ENCODE peak calls at places on chromosomes 2 and 18, in four cellular contexts. One of them, this sample, is unnamed.

GRCh38 chr18:41416044-41416443 is 539.0 kb upstream of the PIK3C3 start:
- DNase-seq in fibroblast of pulmonary artery: no peak
- DNase-seq in Peyer's patch: no peak
- DNase-seq in B cell: no peak
- DNase-seq in this sample: no peak

GRCh38 chr2:239348563-239349447 is 52.0 kb downstream of the HDAC4 start:
- DNase-seq in fibroblast of pulmonary artery: no peak
- DNase-seq in B cell: no peak
- DNase-seq in Peyer's patch: no peak
- DNase-seq in this sample: no peak

GRCh38 chr2:33110461-33110860 is 163.7 kb downstream of the LTBP1 start:
- DNase-seq in fibroblast of pulmonary artery: no peak
- DNase-seq in B cell: no peak
- DNase-seq in Peyer's patch: no peak
- DNase-seq in this sample: peak; percentile 45

GRCh38 chr2:121722479-121722878 is 14.2 kb downstream of the NIFK start:
- DNase-seq in Peyer's patch: no peak
- DNase-seq in fibroblast of pulmonary artery: peak; percentile 52
- DNase-seq in B cell: no peak
- DNase-seq in this sample: peak; percentile 72

GRCh38 chr2:216133392-216133791 is 24.2 kb downstream of the XRCC5 start:
- DNase-seq in fibroblast of pulmonary artery: peak; percentile 41
- DNase-seq in B cell: no peak
- DNase-seq in Peyer's patch: no peak
- DNase-seq in this sample: no peak

GRCh38 chr2:128310094-128310716 is 8.5 kb downstream of the HS6ST1 start:
- DNase-seq in Peyer's patch: no peak
- DNase-seq in fibroblast of pulmonary artery: no peak
- DNase-seq in B cell: no peak
- DNase-seq in this sample: no peak

GRCh38 chr2:66679422-66679821 is 244.5 kb downstream of the MEIS1 start:
- DNase-seq in B cell: no peak
- DNase-seq in fibroblast of pulmonary artery: no peak
- DNase-seq in Peyer's patch: no peak
- DNase-seq in this sample: no peak

GRCh38 chr18:77250501-77250925 is 865 bp downstream of the GALR1 start:
- DNase-seq in fibroblast of pulmonary artery: no peak
- DNase-seq in Peyer's patch: no peak
- DNase-seq in B cell: no peak
- DNase-seq in this sample: no peak

GRCh38 chr18:77068890-77069312 is 63.7 kb downstream of the MBP start:
- DNase-seq in fibroblast of pulmonary artery: no peak
- DNase-seq in B cell: no peak
- DNase-seq in Peyer's patch: no peak
- DNase-seq in this sample: no peak

GRCh38 chr2:108194409-108195132 is 45.2 kb upstream of the SULT1C3 start:
- DNase-seq in fibroblast of pulmonary artery: peak; percentile 18
- DNase-seq in Peyer's patch: no peak
- DNase-seq in B cell: no peak
- DNase-seq in this sample: no peak

GRCh38 chr2:26314243-26314642 is 31.7 kb upstream of the SELENOI start:
- DNase-seq in B cell: no peak
- DNase-seq in fibroblast of pulmonary artery: no peak
- DNase-seq in Peyer's patch: no peak
- DNase-seq in this sample: no peak

GRCh38 chr18:35871337-35871736 is 101.1 kb upstream of the RMP24 start:
- DNase-seq in B cell: no peak
- DNase-seq in Peyer's patch: no peak
- DNase-seq in fibroblast of pulmonary artery: no peak
- DNase-seq in this sample: no peak

GRCh38 chr2:182129188-182129707 is 143.6 kb downstream of the PPP1R1C start:
- DNase-seq in B cell: no peak
- DNase-seq in fibroblast of pulmonary artery: no peak
- DNase-seq in Peyer's patch: no peak
- DNase-seq in this sample: no peak

GRCh38 chr2:232541195-232541960 is 1.9 kb downstream of the CHRNG start:
- DNase-seq in fibroblast of pulmonary artery: no peak
- DNase-seq in B cell: no peak
- DNase-seq in Peyer's patch: no peak
- DNase-seq in this sample: no peak

GRCh38 chr18:79612291-79613108 is 67.1 kb upstream of the CTDP1 start:
- DNase-seq in fibroblast of pulmonary artery: no peak
- DNase-seq in Peyer's patch: no peak
- DNase-seq in B cell: no peak
- DNase-seq in this sample: no peak

GRCh38 chr2:152606965-152607364 is 110.3 kb downstream of the PRPF40A start:
- DNase-seq in B cell: no peak
- DNase-seq in Peyer's patch: no peak
- DNase-seq in fibroblast of pulmonary artery: no peak
- DNase-seq in this sample: no peak

GRCh38 chr18:28729321-28729720 is 552.4 kb upstream of the CDH2 start:
- DNase-seq in B cell: no peak
- DNase-seq in fibroblast of pulmonary artery: peak; percentile 30
- DNase-seq in Peyer's patch: no peak
- DNase-seq in this sample: no peak

GRCh38 chr18:36580266-36580665 is 248.5 kb downstream of the TPGS2 start:
- DNase-seq in B cell: no peak
- DNase-seq in Peyer's patch: no peak
- DNase-seq in fibroblast of pulmonary artery: peak; percentile 56
- DNase-seq in this sample: peak; percentile 16

GRCh38 chr2:120854766-120855530 is 119.3 kb downstream of the GLI2 start:
- DNase-seq in fibroblast of pulmonary artery: no peak
- DNase-seq in Peyer's patch: no peak
- DNase-seq in B cell: no peak
- DNase-seq in this sample: no peak

GRCh38 chr2:174012347-174013309 is 47.5 kb upstream of the SP3 start:
- DNase-seq in fibroblast of pulmonary artery: peak; percentile 71
- DNase-seq in Peyer's patch: peak; percentile 25
- DNase-seq in B cell: peak; percentile 64
- DNase-seq in this sample: no peak

GRCh38 chr2:233082222-233082933 is 22.2 kb downstream of the INPP5D start:
- DNase-seq in Peyer's patch: peak; percentile 35
- DNase-seq in fibroblast of pulmonary artery: no peak
- DNase-seq in B cell: peak; percentile 60
- DNase-seq in this sample: no peak

GRCh38 chr2:205657579-205657978 is 24.7 kb upstream of the NRP2 start:
- DNase-seq in fibroblast of pulmonary artery: peak; percentile 81
- DNase-seq in Peyer's patch: no peak
- DNase-seq in B cell: no peak
- DNase-seq in this sample: no peak

GRCh38 chr18:1013951-1014350 is 109.3 kb downstream of the ADCYAP1 start:
- DNase-seq in fibroblast of pulmonary artery: no peak
- DNase-seq in Peyer's patch: no peak
- DNase-seq in B cell: no peak
- DNase-seq in this sample: no peak

GRCh38 chr2:10973766-10974165 is 62.0 kb downstream of the KCNF1 start:
- DNase-seq in B cell: no peak
- DNase-seq in Peyer's patch: no peak
- DNase-seq in fibroblast of pulmonary artery: no peak
- DNase-seq in this sample: no peak

GRCh38 chr2:96816836-96817702 is 1.0 kb downstream of the CNNM3 start:
- DNase-seq in Peyer's patch: no peak
- DNase-seq in B cell: peak; percentile 29
- DNase-seq in fibroblast of pulmonary artery: peak; percentile 26
- DNase-seq in this sample: peak; percentile 9

GRCh38 chr2:182666674-182667320 is 49.3 kb upstream of the DNAJC10 start:
- DNase-seq in fibroblast of pulmonary artery: peak; percentile 52
- DNase-seq in B cell: peak; percentile 65
- DNase-seq in Peyer's patch: no peak
- DNase-seq in this sample: peak; percentile 43

GRCh38 chr2:141925511-141925910 is 205.3 kb downstream of the LRP1B start:
- DNase-seq in Peyer's patch: no peak
- DNase-seq in B cell: no peak
- DNase-seq in fibroblast of pulmonary artery: no peak
- DNase-seq in this sample: no peak

GRCh38 chr2:150859872-150860271 is 372.4 kb upstream of the RND3 start:
- DNase-seq in fibroblast of pulmonary artery: no peak
- DNase-seq in B cell: no peak
- DNase-seq in Peyer's patch: no peak
- DNase-seq in this sample: no peak

GRCh38 chr2:150878347-150878746 is 383.3 kb downstream of the RBM43 start:
- DNase-seq in fibroblast of pulmonary artery: peak; percentile 23
- DNase-seq in B cell: no peak
- DNase-seq in Peyer's patch: no peak
- DNase-seq in this sample: peak; percentile 67

GRCh38 chr2:36569267-36569860 is 28.6 kb downstream of the FEZ2 start:
- DNase-seq in Peyer's patch: no peak
- DNase-seq in fibroblast of pulmonary artery: no peak
- DNase-seq in B cell: no peak
- DNase-seq in this sample: peak; percentile 31

GRCh38 chr2:86636842-86637241 is 13.2 kb upstream of the RNF103 start:
- DNase-seq in fibroblast of pulmonary artery: no peak
- DNase-seq in Peyer's patch: no peak
- DNase-seq in B cell: no peak
- DNase-seq in this sample: no peak

GRCh38 chr18:8091042-8091441 is 518.2 kb upstream of the RAB12 start:
- DNase-seq in B cell: no peak
- DNase-seq in fibroblast of pulmonary artery: peak; percentile 37
- DNase-seq in Peyer's patch: no peak
- DNase-seq in this sample: peak; percentile 25

GRCh38 chr2:184599054-184599874 is 935 bp downstream of the ZNF804A start:
- DNase-seq in B cell: peak; percentile 24
- DNase-seq in Peyer's patch: peak; percentile 41
- DNase-seq in fibroblast of pulmonary artery: peak; percentile 26
- DNase-seq in this sample: peak; percentile 17

GRCh38 chr2:203683421-203683820 is 23.0 kb upstream of the CD28 start:
- DNase-seq in fibroblast of pulmonary artery: no peak
- DNase-seq in Peyer's patch: no peak
- DNase-seq in B cell: no peak
- DNase-seq in this sample: no peak

GRCh38 chr2:44237221-44237620 is 38.1 kb upstream of the SLC3A1 start:
- DNase-seq in B cell: peak; percentile 56
- DNase-seq in Peyer's patch: peak; percentile 43
- DNase-seq in fibroblast of pulmonary artery: no peak
- DNase-seq in this sample: no peak

GRCh38 chr2:198957183-198957582 is 500.6 kb downstream of the SATB2 start:
- DNase-seq in fibroblast of pulmonary artery: no peak
- DNase-seq in B cell: no peak
- DNase-seq in Peyer's patch: no peak
- DNase-seq in this sample: no peak

GRCh38 chr2:164964744-164965143 is 9.4 kb upstream of the SLC38A11 start:
- DNase-seq in Peyer's patch: no peak
- DNase-seq in B cell: peak; percentile 36
- DNase-seq in fibroblast of pulmonary artery: no peak
- DNase-seq in this sample: no peak

GRCh38 chr2:152730591-152731333 is 12.3 kb downstream of the ARL6IP6 start:
- DNase-seq in B cell: no peak
- DNase-seq in Peyer's patch: peak; percentile 28
- DNase-seq in fibroblast of pulmonary artery: peak; percentile 38
- DNase-seq in this sample: peak; percentile 21

GRCh38 chr2:168712053-168712452 is 90.4 kb upstream of the NOSTRIN start:
- DNase-seq in B cell: peak; percentile 51
- DNase-seq in Peyer's patch: no peak
- DNase-seq in fibroblast of pulmonary artery: no peak
- DNase-seq in this sample: no peak
- TF ChIP-seq CTCF in B cell: peak; percentile 22
- TF ChIP-seq CTCF in Peyer's patch: no peak
- TF ChIP-seq CTCF in fibroblast of pulmonary artery: no peak
- TF ChIP-seq CTCF in this sample: no peak

GRCh38 chr2:207046642-207047213 is 107.4 kb downstream of the CPO start:
- DNase-seq in Peyer's patch: no peak
- DNase-seq in B cell: peak; percentile 43
- DNase-seq in fibroblast of pulmonary artery: peak; percentile 68
- DNase-seq in this sample: peak; percentile 41
- TF ChIP-seq CTCF in Peyer's patch: no peak
- TF ChIP-seq CTCF in B cell: no peak
- TF ChIP-seq CTCF in fibroblast of pulmonary artery: peak; percentile 24
- TF ChIP-seq CTCF in this sample: no peak

DNA sequence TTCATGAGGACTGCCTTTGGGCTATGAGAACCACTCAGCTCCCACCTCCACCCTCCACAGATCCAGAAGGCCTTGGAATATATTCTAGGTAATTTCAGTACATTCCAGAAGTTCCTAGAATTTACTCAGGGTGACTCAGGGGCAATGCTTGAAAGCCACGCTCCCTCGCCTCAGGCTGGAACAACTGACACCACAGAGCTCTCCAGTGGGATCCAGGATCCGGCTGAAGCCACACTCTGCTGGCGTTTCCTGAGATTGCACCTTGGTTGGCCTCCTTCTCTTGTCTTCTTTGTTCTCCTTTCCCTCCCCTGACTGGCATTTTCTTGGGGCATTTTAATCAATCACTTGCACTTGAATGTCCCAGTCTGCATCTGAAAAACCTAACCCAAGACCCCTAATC is 92.6 kb upstream of the KCNE4 start:
- DNase-seq in B cell: no peak
- DNase-seq in Peyer's patch: no peak
- DNase-seq in fibroblast of pulmonary artery: peak; percentile 82
- DNase-seq in this sample: peak; percentile 83
- TF ChIP-seq CTCF in B cell: no peak
- TF ChIP-seq CTCF in Peyer's patch: no peak
- TF ChIP-seq CTCF in fibroblast of pulmonary artery: peak; percentile 57
- TF ChIP-seq CTCF in this sample: peak; percentile 50

GRCh38 chr2:54723300-54724149 is at the start of gene EML6:
- DNase-seq in fibroblast of pulmonary artery: peak; percentile 98
- DNase-seq in Peyer's patch: peak; percentile 97
- DNase-seq in B cell: peak; percentile 99
- DNase-seq in this sample: peak; percentile 99
- TF ChIP-seq CTCF in fibroblast of pulmonary artery: peak; percentile 13
- TF ChIP-seq CTCF in Peyer's patch: peak; percentile 24
- TF ChIP-seq CTCF in B cell: peak; percentile 50
- TF ChIP-seq CTCF in this sample: no peak

DNA sequence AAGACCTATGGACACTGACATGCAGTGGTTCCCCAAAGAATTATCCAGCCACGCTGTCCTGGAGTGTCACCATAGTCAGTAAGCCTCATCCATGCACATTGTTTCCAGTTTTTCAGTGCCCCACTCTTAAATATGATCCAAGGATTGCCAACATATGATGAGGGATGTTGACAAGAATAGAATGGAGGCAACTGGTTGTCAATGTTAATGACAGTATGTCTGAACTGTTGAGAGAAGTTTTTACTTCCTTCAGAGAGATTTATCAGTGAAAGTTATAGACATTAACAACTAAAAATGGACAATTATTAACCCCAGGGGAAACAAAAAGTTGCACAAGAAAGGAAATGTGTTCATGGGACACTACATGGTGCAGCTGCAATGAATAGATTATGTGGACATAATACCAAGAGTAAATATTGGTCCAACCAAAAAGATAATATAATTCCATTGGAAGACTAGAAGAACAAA is 69.9 kb downstream of the CYP26B1 start:
- DNase-seq in fibroblast of pulmonary artery: no peak
- DNase-seq in Peyer's patch: no peak
- DNase-seq in B cell: no peak
- DNase-seq in this sample: no peak
- TF ChIP-seq CTCF in fibroblast of pulmonary artery: no peak
- TF ChIP-seq CTCF in Peyer's patch: no peak
- TF ChIP-seq CTCF in B cell: no peak
- TF ChIP-seq CTCF in this sample: no peak

GRCh38 chr2:73920577-73921545 is 5.8 kb upstream of the DGUOK start:
- DNase-seq in fibroblast of pulmonary artery: no peak
- DNase-seq in B cell: peak; percentile 37
- DNase-seq in Peyer's patch: peak; percentile 27
- DNase-seq in this sample: peak; percentile 50
- TF ChIP-seq CTCF in fibroblast of pulmonary artery: peak; percentile 17
- TF ChIP-seq CTCF in B cell: no peak
- TF ChIP-seq CTCF in Peyer's patch: peak; percentile 37
- TF ChIP-seq CTCF in this sample: peak; percentile 15

This sample was measured in MCF 10A.